ENCODE peak calls at places on chromosomes 11 and 22, in four cellular contexts. L, J, O and Y are unnamed samples.

GRCh38 chr11:114239632-114240224 is 56.5 kb upstream of the NNMT start:
- DNase-seq in J (no peak), L (no peak), O (peak), Y (no peak)

GRCh38 chr11:134677338-134677948 is 265.4 kb upstream of the B3GAT1 start:
- DNase-seq in L (no peak), O (no peak), J (no peak), Y (no peak)

GRCh38 chr22:10781571-10782403 is 4746.2 kb upstream of the OR11H1 start:
- DNase-seq in J (no peak), O (no peak), L (no peak), Y (no peak)

GRCh38 chr11:104630352-104630751 is 267.9 kb downstream of the CASP12 start:
- DNase-seq in O (no peak), L (no peak), J (no peak), Y (no peak)

GRCh38 chr22:38336699-38337098 is 19.5 kb upstream of the CSNK1E start:
- DNase-seq in L (no peak), J (no peak), O (no peak), Y (no peak)

GRCh38 chr11:6531267-6531752 is 34.2 kb downstream of the DNHD1 start:
- DNase-seq in L (no peak), J (peak), O (peak), Y (peak)

GRCh38 chr22:48426466-48427380 is 1401.0 kb downstream of the BRD1 start:
- DNase-seq in O (no peak), L (no peak), J (no peak), Y (no peak)

GRCh38 chr11:28040384-28040783 is 67.6 kb downstream of the KIF18A start:
- DNase-seq in J (no peak), O (no peak), L (no peak), Y (no peak)

GRCh38 chr11:121665211-121665838 is 212.6 kb upstream of the SORL1-AS1 start:
- DNase-seq in L (no peak), O (no peak), J (no peak), Y (no peak)

GRCh38 chr11:119470316-119471266 is 47.6 kb upstream of the THY1 start:
- DNase-seq in J (no peak), O (no peak), L (peak), Y (no peak)

GRCh38 chr11:110251837-110252236 is 44.6 kb downstream of the RDX start:
- DNase-seq in L (no peak), O (no peak), J (no peak), Y (peak)

GRCh38 chr11:61955416-61956135 is 5.4 kb downstream of the BEST1 start:
- DNase-seq in J (no peak), L (peak), O (peak), Y (no peak)

GRCh38 chr22:29195118-29195963 is 10.4 kb upstream of the EMID1 start:
- DNase-seq in L (no peak), J (no peak), O (peak), Y (no peak)

GRCh38 chr22:38038426-38038825 is 18.8 kb upstream of the PICK1 start:
- DNase-seq in L (no peak), J (no peak), O (no peak), Y (no peak)

GRCh38 chr11:35337136-35337918 is 82.0 kb downstream of the SLC1A2 start:
- DNase-seq in O (peak), L (no peak), J (no peak), Y (peak)

GRCh38 chr22:42841444-42841843 is 15.6 kb downstream of the ARFGAP3 start:
- DNase-seq in L (no peak), O (no peak), J (no peak), Y (no peak)

GRCh38 chr11:65817312-65817814 is 16.4 kb upstream of the SNX32 start:
- DNase-seq in J (no peak), O (no peak), L (no peak), Y (no peak)

GRCh38 chr11:12706531-12707499 is 32.6 kb downstream of the TEAD1 start:
- DNase-seq in L (no peak), J (no peak), O (peak), Y (no peak)

GRCh38 chr11:446886-447285 is 3.2 kb upstream of the PTDSS2 start:
- DNase-seq in J (no peak), O (no peak), L (no peak), Y (no peak)

GRCh38 chr11:71451596-71452353 is 1.2 kb upstream of the NADSYN1 start:
- DNase-seq in O (peak), J (no peak), L (no peak), Y (no peak)

GRCh38 chr22:17074648-17075002 is 10.2 kb upstream of the IL17RA start:
- DNase-seq in L (no peak), J (no peak), O (no peak), Y (no peak)

GRCh38 chr22:23060612-23061400 is 9.5 kb upstream of the GNAZ start:
- DNase-seq in J (no peak), L (no peak), O (no peak), Y (no peak)

GRCh38 chr22:50247748-50248147 is 2.9 kb upstream of the TUBGCP6 start:
- DNase-seq in J (no peak), O (peak), L (peak), Y (peak)

GRCh38 chr11:123286761-123287160 is 91.7 kb upstream of the CLMP start:
- DNase-seq in L (no peak), J (no peak), O (no peak), Y (no peak)

GRCh38 chr11:101428918-101429317 is 154.9 kb downstream of the TRPC6 start:
- DNase-seq in O (no peak), L (no peak), J (no peak), Y (peak)

GRCh38 chr22:39907035-39907434 is 6.2 kb downstream of the GRAP2 start:
- DNase-seq in L (no peak), J (no peak), O (no peak), Y (no peak)

GRCh38 chr22:40323681-40324083 is 22.6 kb upstream of the ADSL start:
- DNase-seq in O (no peak), L (no peak), J (no peak), Y (no peak)

GRCh38 chr11:118497831-118498230 is 29.4 kb upstream of the TTC36 start:
- DNase-seq in O (no peak), L (no peak), J (no peak), Y (no peak)

GRCh38 chr11:110891411-110891810 is 179.2 kb upstream of the ARHGAP20 start:
- DNase-seq in O (no peak), L (no peak), J (no peak), Y (no peak)

GRCh38 chr22:31561238-31561887 is 65.0 kb downstream of the SFI1 start:
- DNase-seq in J (no peak), L (peak), O (peak), Y (peak)

GRCh38 chr11:66857234-66857926 is 516 bp downstream of the LRFN4 start:
- DNase-seq in J (no peak), O (peak), L (peak), Y (no peak)

GRCh38 chr11:4680341-4680740 is 17.3 kb downstream of the OR51E2 start:
- DNase-seq in L (no peak), J (no peak), O (no peak), Y (no peak)

GRCh38 chr11:6544921-6545850 is 48.1 kb downstream of the DNHD1 start:
- DNase-seq in J (no peak), L (no peak), O (no peak), Y (no peak)

GRCh38 chr11:14342906-14343305 is 16.1 kb downstream of the RRAS2 start:
- DNase-seq in L (no peak), O (no peak), J (no peak), Y (no peak)

GRCh38 chr11:3136542-3137455 is 28.3 kb downstream of the OSBPL5 start:
- DNase-seq in L (no peak), O (no peak), J (no peak), Y (no peak)

DNA sequence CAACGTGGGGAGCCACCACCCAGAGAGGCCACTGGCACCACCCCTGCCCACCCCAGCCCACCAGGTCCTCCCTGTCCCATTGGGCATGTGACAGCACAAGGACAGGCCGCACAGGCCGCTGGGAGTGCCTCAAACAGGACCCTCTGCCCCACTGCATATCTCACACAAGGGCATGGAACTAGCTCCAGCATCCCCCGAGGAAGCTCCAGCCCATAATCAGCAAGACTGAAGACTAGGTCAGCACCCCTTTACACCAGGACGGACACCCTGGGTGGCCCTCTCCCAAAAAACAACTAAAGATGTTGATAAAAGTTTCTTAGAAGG is 29.7 kb downstream of the GNB1L start:
- DNase-seq in L (peak), J (no peak), O (no peak), Y (no peak)
- TF ChIP-seq SIN3A in L (no peak), J (no peak), O (no peak), Y (no peak)

GRCh38 chr11:73783483-73784020 is 4.1 kb upstream of the MRPL48 start:
- DNase-seq in L (no peak), O (peak), J (no peak), Y (no peak)
- TF ChIP-seq EGR1 in L (no peak), O (no peak), J (no peak), Y (no peak)

GRCh38 chr11:130459521-130459920 is 11.1 kb downstream of the ADAMTS15 start:
- DNase-seq in J (no peak), L (no peak), O (no peak), Y (no peak)

GRCh38 chr11:130456276-130456675 is 7.8 kb downstream of the ADAMTS15 start:
- DNase-seq in O (no peak), L (no peak), J (no peak), Y (no peak)

GRCh38 chr11:130455493-130456127 is 7.2 kb downstream of the ADAMTS15 start:
- DNase-seq in O (no peak), J (no peak), L (no peak), Y (no peak)

GRCh38 chr11:130454495-130455262 is 6.2 kb downstream of the ADAMTS15 start:
- DNase-seq in J (no peak), L (no peak), O (no peak), Y (no peak)

DNA sequence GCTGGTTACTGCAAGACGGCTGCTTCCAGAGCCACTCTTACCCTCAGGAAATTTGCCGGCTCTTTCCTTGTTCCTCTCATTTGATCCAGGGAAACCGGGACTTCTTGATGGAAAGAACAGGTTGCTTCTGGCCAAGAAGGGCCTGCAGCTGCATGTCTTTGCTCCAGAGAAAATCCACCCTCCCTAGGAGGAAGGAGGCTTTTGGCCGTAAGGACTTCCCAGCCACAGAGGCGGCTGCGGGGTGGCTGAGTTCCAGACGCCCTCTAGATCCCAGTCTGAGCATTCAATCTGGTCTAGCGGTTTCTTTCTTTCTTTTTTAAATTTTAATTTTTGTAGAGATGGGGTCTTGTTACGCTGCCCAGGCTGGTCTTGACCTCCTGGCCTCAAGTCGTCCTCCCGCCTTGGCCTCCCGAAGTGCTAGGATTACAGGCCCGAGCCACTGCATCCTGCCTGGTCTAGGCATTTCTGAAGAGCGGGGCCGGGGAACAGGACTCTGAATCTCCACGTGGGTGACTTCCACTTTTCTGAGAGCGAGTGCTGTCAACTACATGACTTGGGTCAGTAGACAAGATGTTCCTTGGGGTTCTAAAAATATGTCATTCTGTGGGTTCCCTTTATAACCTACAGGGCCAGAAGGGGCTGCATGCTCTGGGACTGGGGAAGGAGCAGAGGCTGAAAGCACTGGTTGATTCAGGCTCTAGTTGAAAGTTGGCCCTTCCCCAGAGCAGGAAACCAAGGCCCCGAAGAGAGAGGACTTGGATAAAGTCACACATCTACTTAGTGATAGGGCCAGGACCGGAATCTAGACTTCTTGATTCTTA is 9.7 kb downstream of the ADAMTS15 start:
- DNase-seq in O (no peak), L (no peak), J (no peak), Y (no peak)
- TF ChIP-seq SIN3A in O (no peak), L (no peak), J (no peak), Y (no peak)

DNA sequence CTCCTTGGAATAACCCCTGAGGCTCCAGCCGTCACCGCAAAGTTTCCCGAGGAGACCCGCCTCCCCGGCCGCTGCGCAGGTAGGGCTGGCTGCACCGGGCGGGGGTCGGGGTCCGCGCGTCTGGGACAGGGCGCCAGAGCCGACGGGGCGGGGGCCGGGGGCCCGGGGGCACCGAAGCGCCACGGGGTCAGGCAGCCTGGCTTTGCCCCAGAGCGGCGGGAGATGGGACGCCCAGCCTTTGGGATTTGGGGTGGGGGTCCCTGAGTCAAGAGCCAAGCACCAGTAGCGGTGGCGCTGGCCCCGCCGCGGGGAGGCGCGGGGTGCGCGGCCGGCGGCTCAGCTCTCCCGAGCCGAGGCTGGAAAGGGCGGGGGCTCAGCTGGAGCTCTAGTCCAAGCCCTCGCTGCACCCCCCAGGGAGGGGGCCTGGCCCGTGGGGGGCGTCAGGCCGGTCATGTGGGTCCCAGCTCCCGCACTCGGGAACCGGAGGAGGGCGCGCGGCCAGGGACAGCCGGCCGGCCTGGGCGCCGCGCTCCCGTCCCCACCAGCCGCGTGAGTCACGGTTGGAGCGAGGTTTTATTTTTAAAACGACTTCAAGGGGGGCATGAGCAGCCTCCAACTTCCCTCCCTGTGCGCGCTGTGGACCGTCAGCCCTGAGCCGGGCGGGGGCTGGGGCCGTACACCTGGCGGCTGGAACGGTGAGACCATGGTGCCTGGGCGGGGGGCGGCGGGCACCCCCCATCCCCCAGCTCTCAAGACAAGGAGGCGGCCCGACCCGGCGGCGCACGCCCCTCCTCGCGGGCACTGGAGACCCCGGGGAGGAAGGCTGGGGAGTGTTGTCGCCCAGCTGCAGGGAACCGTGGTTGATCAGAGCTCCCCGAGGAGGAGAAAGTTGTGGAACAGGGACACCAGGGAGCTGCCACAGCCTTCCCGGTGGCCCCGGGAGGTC is 623 bp downstream of the FLRT1 start:
- DNase-seq in J (no peak), L (no peak), O (no peak), Y (no peak)
- TF ChIP-seq EGR1 in J (no peak), L (no peak), O (no peak), Y (no peak)

GRCh38 chr11:64619196-64619595 is 28.2 kb downstream of the SLC22A12 start:
- DNase-seq in J (no peak), L (no peak), O (no peak), Y (no peak)

GRCh38 chr11:64621283-64622019 is 30.4 kb downstream of the SLC22A12 start:
- DNase-seq in L (no peak), O (no peak), J (no peak), Y (no peak)

GRCh38 chr11:64620286-64620962 is 29.4 kb downstream of the SLC22A12 start:
- DNase-seq in L (no peak), O (no peak), J (no peak), Y (no peak)

GRCh38 chr11:64622681-64623080 is 31.7 kb downstream of the SLC22A12 start:
- DNase-seq in L (no peak), J (no peak), O (no peak), Y (no peak)

DNA sequence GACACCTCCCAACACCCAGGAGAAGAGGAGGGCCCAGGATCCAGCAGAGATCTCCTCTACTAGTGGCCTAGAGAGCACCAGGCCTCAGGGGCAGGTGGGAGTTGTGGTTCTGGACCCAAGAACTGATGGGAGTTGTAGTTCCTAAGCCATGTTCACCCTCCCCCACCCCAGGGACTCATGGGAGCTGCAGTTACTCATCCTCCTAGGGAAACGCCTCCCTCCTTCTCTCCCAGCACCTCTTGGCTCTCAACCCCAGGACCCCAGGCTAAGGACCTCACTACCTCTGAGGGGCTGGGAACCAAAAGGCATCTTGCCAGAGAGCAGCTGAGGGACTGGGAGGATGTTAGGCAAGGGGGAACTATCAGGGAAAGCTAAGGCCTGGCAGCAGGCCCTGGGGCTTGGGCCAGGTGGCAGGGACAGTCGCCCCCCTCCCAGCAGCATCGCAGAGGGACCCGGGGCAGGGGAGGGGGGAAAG is 28.8 kb downstream of the SLC22A12 start:
- DNase-seq in O (peak), L (no peak), J (no peak), Y (peak)
- TF ChIP-seq SIN3A in O (no peak), L (no peak), J (no peak), Y (no peak)

GRCh38 chr11:75955443-75955842 is 140.4 kb downstream of the UVRAG start:
- DNase-seq in O (no peak), J (no peak), L (no peak), Y (no peak)
- TF ChIP-seq EGR1 in O (no peak), J (no peak), L (no peak), Y (no peak)

GRCh38 chr22:46070722-46071450 is 79.4 kb upstream of the PPARA start:
- DNase-seq in O (no peak), J (no peak), L (peak), Y (no peak)
- TF ChIP-seq SIN3A in O (no peak), J (no peak), L (no peak), Y (peak)

GRCh38 chr11:116613201-116613910 is 159.4 kb downstream of the BUD13 start:
- DNase-seq in O (no peak), J (no peak), L (no peak), Y (no peak)
- TF ChIP-seq EGR1 in O (no peak), J (no peak), L (no peak), Y (no peak)

GRCh38 chr11:16347928-16348685 is 8.2 kb downstream of the SOX6 start:
- DNase-seq in O (no peak), J (no peak), L (no peak), Y (no peak)
- TF ChIP-seq SIN3A in O (no peak), J (no peak), L (no peak), Y (no peak)

GRCh38 chr11:10640308-10640707 is 53.2 kb downstream of the IRAG1 start:
- DNase-seq in J (no peak), L (no peak), O (no peak), Y (no peak)

GRCh38 chr11:10637629-10638028 is 55.9 kb downstream of the IRAG1 start:
- DNase-seq in J (no peak), O (no peak), L (no peak), Y (no peak)

GRCh38 chr11:10641314-10642206 is 52.0 kb downstream of the IRAG1 start:
- DNase-seq in L (no peak), O (no peak), J (peak), Y (no peak)

GRCh38 chr11:10639350-10639749 is 54.2 kb downstream of the IRAG1 start:
- DNase-seq in J (no peak), L (no peak), O (no peak), Y (no peak)

DNA sequence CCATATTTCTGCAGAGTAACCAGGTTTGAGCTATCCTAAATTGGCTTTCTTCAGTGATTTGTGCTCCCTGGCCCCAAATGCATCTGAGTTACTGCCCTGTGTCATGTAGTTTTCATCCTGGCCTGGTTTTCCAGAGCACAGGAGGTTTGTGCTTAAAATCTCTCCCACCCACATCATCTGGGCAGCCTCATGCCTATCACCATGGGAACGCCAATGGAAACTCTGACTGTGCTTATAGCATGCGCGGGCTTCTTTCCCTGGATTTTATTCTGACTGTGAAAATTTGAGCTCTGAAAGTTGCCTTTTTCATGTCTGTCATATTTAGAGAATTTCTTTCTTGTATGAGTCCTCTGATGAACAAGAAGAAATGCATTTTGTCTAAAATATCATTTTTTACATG is 55.3 kb downstream of the IRAG1 start:
- DNase-seq in L (no peak), O (no peak), J (no peak), Y (no peak)
- TF ChIP-seq EGR1 in L (no peak), O (no peak), J (no peak), Y (no peak)